ENCODE peak calls at places on chromosomes 13 and 19, in six cellular contexts. One of them, this sample, is unnamed.

GRCh38 chr13:40813662-40814454 is 24.4 kb downstream of the SLC25A15 start:
- DNase-seq in stimulated activated CD4-positive, alpha-beta T cell treated with anti-CD3 and anti-CD28 coated beads, Interleukin-2, amount 100 ng/mL, for 48 hours: no peak
- DNase-seq in chondrocyte: no peak
- DNase-seq in T-helper 9 cell: no peak
- DNase-seq in head of caudate nucleus: no peak
- DNase-seq in NCI-H1436: peak; percentile 1
- DNase-seq in this sample: peak; percentile 16

GRCh38 chr13:42011601-42012401 is 36.6 kb upstream of the DGKH start:
- DNase-seq in stimulated activated CD4-positive, alpha-beta T cell treated with anti-CD3 and anti-CD28 coated beads, Interleukin-2, amount 100 ng/mL, for 48 hours: no peak
- DNase-seq in chondrocyte: no peak
- DNase-seq in T-helper 9 cell: no peak
- DNase-seq in head of caudate nucleus: no peak
- DNase-seq in NCI-H1436: no peak
- DNase-seq in this sample: peak; percentile 29

GRCh38 chr13:75432045-75432444 is 49.9 kb downstream of the TBC1D4 start:
- DNase-seq in stimulated activated CD4-positive, alpha-beta T cell treated with anti-CD3 and anti-CD28 coated beads, Interleukin-2, amount 100 ng/mL, for 48 hours: no peak
- DNase-seq in chondrocyte: no peak
- DNase-seq in T-helper 9 cell: no peak
- DNase-seq in head of caudate nucleus: no peak
- DNase-seq in NCI-H1436: no peak
- DNase-seq in this sample: no peak

GRCh38 chr13:50156722-50157121 is 141.5 kb downstream of the KCNRG start:
- DNase-seq in stimulated activated CD4-positive, alpha-beta T cell treated with anti-CD3 and anti-CD28 coated beads, Interleukin-2, amount 100 ng/mL, for 48 hours: no peak
- DNase-seq in chondrocyte: no peak
- DNase-seq in T-helper 9 cell: no peak
- DNase-seq in head of caudate nucleus: no peak
- DNase-seq in NCI-H1436: no peak
- DNase-seq in this sample: no peak

GRCh38 chr19:32598022-32598421 is 17.0 kb downstream of the PDCD5 start:
- DNase-seq in stimulated activated CD4-positive, alpha-beta T cell treated with anti-CD3 and anti-CD28 coated beads, Interleukin-2, amount 100 ng/mL, for 48 hours: no peak
- DNase-seq in chondrocyte: no peak
- DNase-seq in T-helper 9 cell: no peak
- DNase-seq in head of caudate nucleus: no peak
- DNase-seq in NCI-H1436: no peak
- DNase-seq in this sample: no peak

GRCh38 chr13:110528371-110528770 is 33.2 kb downstream of the RAB20 start:
- DNase-seq in stimulated activated CD4-positive, alpha-beta T cell treated with anti-CD3 and anti-CD28 coated beads, Interleukin-2, amount 100 ng/mL, for 48 hours: no peak
- DNase-seq in chondrocyte: no peak
- DNase-seq in T-helper 9 cell: no peak
- DNase-seq in head of caudate nucleus: no peak
- DNase-seq in NCI-H1436: no peak
- DNase-seq in this sample: no peak

GRCh38 chr19:40811478-40812341 is 12.7 kb downstream of the EGLN2 start:
- DNase-seq in stimulated activated CD4-positive, alpha-beta T cell treated with anti-CD3 and anti-CD28 coated beads, Interleukin-2, amount 100 ng/mL, for 48 hours: no peak
- DNase-seq in chondrocyte: no peak
- DNase-seq in T-helper 9 cell: no peak
- DNase-seq in head of caudate nucleus: peak; percentile 74
- DNase-seq in NCI-H1436: no peak
- DNase-seq in this sample: no peak

GRCh38 chr13:39586956-39587605 is 15.9 kb downstream of the LHFPL6 start:
- DNase-seq in stimulated activated CD4-positive, alpha-beta T cell treated with anti-CD3 and anti-CD28 coated beads, Interleukin-2, amount 100 ng/mL, for 48 hours: no peak
- DNase-seq in chondrocyte: no peak
- DNase-seq in T-helper 9 cell: no peak
- DNase-seq in head of caudate nucleus: no peak
- DNase-seq in NCI-H1436: no peak
- DNase-seq in this sample: no peak

GRCh38 chr13:23889598-23890224 is 511 bp upstream of the MIPEP start:
- DNase-seq in stimulated activated CD4-positive, alpha-beta T cell treated with anti-CD3 and anti-CD28 coated beads, Interleukin-2, amount 100 ng/mL, for 48 hours: no peak
- DNase-seq in chondrocyte: no peak
- DNase-seq in T-helper 9 cell: no peak
- DNase-seq in head of caudate nucleus: no peak
- DNase-seq in NCI-H1436: no peak
- DNase-seq in this sample: no peak

GRCh38 chr19:13036366-13036976 is 41.2 kb downstream of the NFIX start:
- DNase-seq in stimulated activated CD4-positive, alpha-beta T cell treated with anti-CD3 and anti-CD28 coated beads, Interleukin-2, amount 100 ng/mL, for 48 hours: no peak
- DNase-seq in chondrocyte: no peak
- DNase-seq in T-helper 9 cell: no peak
- DNase-seq in head of caudate nucleus: no peak
- DNase-seq in NCI-H1436: peak; percentile 94
- DNase-seq in this sample: no peak

GRCh38 chr13:45179428-45179827 is 21.4 kb downstream of the KCTD4 start:
- DNase-seq in stimulated activated CD4-positive, alpha-beta T cell treated with anti-CD3 and anti-CD28 coated beads, Interleukin-2, amount 100 ng/mL, for 48 hours: no peak
- DNase-seq in chondrocyte: no peak
- DNase-seq in T-helper 9 cell: no peak
- DNase-seq in head of caudate nucleus: no peak
- DNase-seq in NCI-H1436: no peak
- DNase-seq in this sample: no peak

GRCh38 chr13:75779393-75779792 is 143.3 kb downstream of the LMO7 start:
- DNase-seq in stimulated activated CD4-positive, alpha-beta T cell treated with anti-CD3 and anti-CD28 coated beads, Interleukin-2, amount 100 ng/mL, for 48 hours: no peak
- DNase-seq in chondrocyte: no peak
- DNase-seq in T-helper 9 cell: no peak
- DNase-seq in head of caudate nucleus: no peak
- DNase-seq in NCI-H1436: no peak
- DNase-seq in this sample: no peak

GRCh38 chr13:45490068-45490467 is 25.3 kb downstream of the COG3 start:
- DNase-seq in stimulated activated CD4-positive, alpha-beta T cell treated with anti-CD3 and anti-CD28 coated beads, Interleukin-2, amount 100 ng/mL, for 48 hours: no peak
- DNase-seq in chondrocyte: no peak
- DNase-seq in T-helper 9 cell: no peak
- DNase-seq in head of caudate nucleus: no peak
- DNase-seq in NCI-H1436: no peak
- DNase-seq in this sample: peak; percentile 14

GRCh38 chr13:102724923-102725322 is 30.1 kb upstream of the METTL21C start:
- DNase-seq in stimulated activated CD4-positive, alpha-beta T cell treated with anti-CD3 and anti-CD28 coated beads, Interleukin-2, amount 100 ng/mL, for 48 hours: no peak
- DNase-seq in chondrocyte: no peak
- DNase-seq in T-helper 9 cell: no peak
- DNase-seq in head of caudate nucleus: no peak
- DNase-seq in NCI-H1436: peak; percentile 3
- DNase-seq in this sample: peak; percentile 76

GRCh38 chr13:31207630-31208549 is 8.1 kb downstream of the B3GLCT start:
- DNase-seq in stimulated activated CD4-positive, alpha-beta T cell treated with anti-CD3 and anti-CD28 coated beads, Interleukin-2, amount 100 ng/mL, for 48 hours: no peak
- DNase-seq in chondrocyte: no peak
- DNase-seq in T-helper 9 cell: no peak
- DNase-seq in head of caudate nucleus: no peak
- DNase-seq in NCI-H1436: no peak
- DNase-seq in this sample: no peak

GRCh38 chr13:47268270-47268669 is 371.4 kb upstream of the HTR2A start:
- DNase-seq in stimulated activated CD4-positive, alpha-beta T cell treated with anti-CD3 and anti-CD28 coated beads, Interleukin-2, amount 100 ng/mL, for 48 hours: no peak
- DNase-seq in chondrocyte: no peak
- DNase-seq in T-helper 9 cell: no peak
- DNase-seq in head of caudate nucleus: no peak
- DNase-seq in NCI-H1436: no peak
- DNase-seq in this sample: no peak

GRCh38 chr13:97295279-97296182 is 73.4 kb downstream of the MBNL2 start:
- DNase-seq in stimulated activated CD4-positive, alpha-beta T cell treated with anti-CD3 and anti-CD28 coated beads, Interleukin-2, amount 100 ng/mL, for 48 hours: no peak
- DNase-seq in chondrocyte: no peak
- DNase-seq in T-helper 9 cell: no peak
- DNase-seq in head of caudate nucleus: no peak
- DNase-seq in NCI-H1436: peak; percentile 54
- DNase-seq in this sample: peak; percentile 85

GRCh38 chr13:24271611-24272451 is 37.5 kb upstream of the C1QTNF9 start:
- DNase-seq in stimulated activated CD4-positive, alpha-beta T cell treated with anti-CD3 and anti-CD28 coated beads, Interleukin-2, amount 100 ng/mL, for 48 hours: peak; percentile 42
- DNase-seq in chondrocyte: no peak
- DNase-seq in T-helper 9 cell: peak; percentile 52
- DNase-seq in head of caudate nucleus: peak; percentile 80
- DNase-seq in NCI-H1436: no peak
- DNase-seq in this sample: peak; percentile 60

GRCh38 chr19:7450243-7451223 is 38.3 kb downstream of the PEX11G start:
- DNase-seq in stimulated activated CD4-positive, alpha-beta T cell treated with anti-CD3 and anti-CD28 coated beads, Interleukin-2, amount 100 ng/mL, for 48 hours: no peak
- DNase-seq in chondrocyte: no peak
- DNase-seq in T-helper 9 cell: no peak
- DNase-seq in head of caudate nucleus: no peak
- DNase-seq in NCI-H1436: no peak
- DNase-seq in this sample: peak; percentile 67

GRCh38 chr19:51421229-51422052 is 4.0 kb upstream of the SIGLEC10 start:
- DNase-seq in stimulated activated CD4-positive, alpha-beta T cell treated with anti-CD3 and anti-CD28 coated beads, Interleukin-2, amount 100 ng/mL, for 48 hours: no peak
- DNase-seq in chondrocyte: no peak
- DNase-seq in T-helper 9 cell: no peak
- DNase-seq in head of caudate nucleus: no peak
- DNase-seq in NCI-H1436: no peak
- DNase-seq in this sample: no peak

GRCh38 chr13:92589955-92590354 is 636.7 kb upstream of the GPC6 start:
- DNase-seq in stimulated activated CD4-positive, alpha-beta T cell treated with anti-CD3 and anti-CD28 coated beads, Interleukin-2, amount 100 ng/mL, for 48 hours: no peak
- DNase-seq in chondrocyte: no peak
- DNase-seq in T-helper 9 cell: no peak
- DNase-seq in head of caudate nucleus: no peak
- DNase-seq in NCI-H1436: no peak
- DNase-seq in this sample: no peak

GRCh38 chr13:93984070-93984469 is 495.4 kb downstream of the DCT start:
- DNase-seq in stimulated activated CD4-positive, alpha-beta T cell treated with anti-CD3 and anti-CD28 coated beads, Interleukin-2, amount 100 ng/mL, for 48 hours: no peak
- DNase-seq in chondrocyte: no peak
- DNase-seq in T-helper 9 cell: no peak
- DNase-seq in head of caudate nucleus: no peak
- DNase-seq in NCI-H1436: no peak
- DNase-seq in this sample: no peak

GRCh38 chr19:13366529-13367143 is 139.6 kb downstream of the CACNA1A start:
- DNase-seq in stimulated activated CD4-positive, alpha-beta T cell treated with anti-CD3 and anti-CD28 coated beads, Interleukin-2, amount 100 ng/mL, for 48 hours: no peak
- DNase-seq in chondrocyte: no peak
- DNase-seq in T-helper 9 cell: no peak
- DNase-seq in head of caudate nucleus: no peak
- DNase-seq in NCI-H1436: peak; percentile 0
- DNase-seq in this sample: peak; percentile 28

This sample was measured in endothelial cell of umbilical vein.